ENCODE peak calls at places on chromosomes 3 and 15, in seven cellular contexts. Z is psoas muscle, K is ovary, V is body of pancreas, W is neural crest cell, D is GM23338, T is GM12865. O is an unnamed sample.

GRCh38 chr3:150365132-150365604 is 42.9 kb upstream of the TSC22D2 start:
- DNase-seq in Z (no peak), K (no peak), V (no peak), W (no peak), D (no peak), T (peak; percentile 57), O (no peak)

GRCh38 chr15:45539680-45540079 is 17.1 kb upstream of the SLC30A4 start:
- DNase-seq in Z (no peak), K (no peak), V (no peak), W (no peak), D (no peak), T (no peak), O (no peak)

GRCh38 chr3:106814231-106814630 is 563.0 kb upstream of the CCDC54 start:
- DNase-seq in Z (peak; percentile 13), K (peak; percentile 25), V (peak; percentile 4), W (no peak), D (no peak), T (no peak), O (no peak)

GRCh38 chr15:76057332-76058000 is 2.3 kb upstream of the TMEM266 start:
- DNase-seq in Z (no peak), K (no peak), V (peak; percentile 45), W (peak; percentile 60), D (peak; percentile 79), T (peak; percentile 59), O (no peak)

GRCh38 chr3:61541694-61542093 is 19.7 kb upstream of the PTPRG start:
- DNase-seq in Z (no peak), K (no peak), V (no peak), W (no peak), D (no peak), T (no peak), O (no peak)

GRCh38 chr3:143360244-143360643 is 240.7 kb downstream of the CHST2 start:
- DNase-seq in Z (no peak), K (no peak), V (no peak), W (no peak), D (no peak), T (no peak), O (no peak)

GRCh38 chr3:133269393-133269792 is 130.5 kb upstream of the BFSP2 start:
- DNase-seq in Z (no peak), K (no peak), V (no peak), W (no peak), D (no peak), T (no peak), O (no peak)

GRCh38 chr3:12175137-12175593 is 16.5 kb upstream of the TIMP4 start:
- DNase-seq in Z (no peak), K (no peak), V (no peak), W (no peak), D (no peak), T (no peak), O (no peak)

GRCh38 chr3:169118666-169119370 is 544.7 kb downstream of the MECOM start:
- DNase-seq in Z (no peak), K (no peak), V (no peak), W (no peak), D (no peak), T (no peak), O (no peak)

GRCh38 chr3:134457331-134458125 is 28.3 kb downstream of the ANAPC13 start:
- DNase-seq in Z (no peak), K (no peak), V (no peak), W (no peak), D (no peak), T (no peak), O (no peak)

GRCh38 chr3:25565807-25566206 is 98.9 kb downstream of the TOP2B start:
- DNase-seq in Z (no peak), K (no peak), V (no peak), W (no peak), D (no peak), T (no peak), O (no peak)

DNA sequence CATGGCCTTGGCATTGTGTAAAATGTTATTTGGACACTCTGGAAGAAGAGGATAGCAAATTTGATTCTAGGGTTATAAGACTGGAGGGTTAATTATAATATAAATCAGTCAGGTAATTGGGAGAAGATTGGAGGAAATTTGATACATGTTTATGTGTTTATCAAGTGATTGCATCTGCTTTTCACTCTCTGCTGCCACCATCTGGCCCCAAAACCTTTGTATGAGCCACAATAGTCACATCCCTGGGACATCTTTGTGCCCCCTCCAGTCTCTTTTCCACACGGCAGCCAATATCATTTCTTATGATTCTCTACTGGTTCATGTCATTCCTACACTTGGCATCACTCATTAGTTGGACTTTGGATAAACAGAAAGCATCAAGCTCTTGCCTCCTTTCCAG is 602.2 kb upstream of the SUCLG2 start:
- DNase-seq in Z (no peak), K (no peak), V (no peak), W (no peak), D (peak; percentile 70), T (peak; percentile 7), O (no peak)
- TF ChIP-seq CTCF in Z (no peak), K (no peak), V (no peak), W (peak; percentile 56), D (peak; percentile 61), T (peak; percentile 36), O (no peak)

GRCh38 chr3:141303481-141304223 is 64.7 kb upstream of the ZBTB38 start:
- DNase-seq in Z (no peak), K (no peak), V (peak; percentile 82), W (peak; percentile 71), D (peak; percentile 86), T (peak; percentile 89), O (no peak)
- TF ChIP-seq CTCF in Z (peak; percentile 81), K (peak; percentile 75), V (peak; percentile 70), W (peak; percentile 93), D (peak; percentile 97), T (peak; percentile 53), O (no peak)

GRCh38 chr15:32100286-32100685 is 70.0 kb downstream of the CHRNA7 start:
- DNase-seq in Z (no peak), K (no peak), V (no peak), W (no peak), D (no peak), T (peak; percentile 58), O (no peak)

GRCh38 chr15:32105258-32106248 is 75.2 kb downstream of the CHRNA7 start:
- DNase-seq in Z (no peak), K (no peak), V (peak; percentile 67), W (no peak), D (no peak), T (no peak), O (no peak)

GRCh38 chr15:32107477-32108080 is 77.3 kb downstream of the CHRNA7 start:
- DNase-seq in Z (no peak), K (no peak), V (no peak), W (no peak), D (peak; percentile 39), T (no peak), O (no peak)

GRCh38 chr15:32106401-32107381 is 76.4 kb downstream of the CHRNA7 start:
- DNase-seq in Z (no peak), K (no peak), V (no peak), W (no peak), D (no peak), T (no peak), O (no peak)

GRCh38 chr15:32104061-32104980 is 74.0 kb downstream of the CHRNA7 start:
- DNase-seq in Z (no peak), K (no peak), V (peak; percentile 19), W (no peak), D (peak; percentile 60), T (no peak), O (no peak)
- TF ChIP-seq CTCF in Z (no peak), K (no peak), V (peak; percentile 58), W (no peak), D (peak; percentile 66), T (no peak), O (no peak)

GRCh38 chr3:84967767-84968581 is 9.2 kb downstream of the CADM2 start:
- DNase-seq in Z (no peak), K (no peak), V (no peak), W (no peak), D (peak; percentile 83), T (no peak), O (no peak)

GRCh38 chr3:84962460-84962859 is 3.7 kb downstream of the CADM2 start:
- DNase-seq in Z (no peak), K (no peak), V (no peak), W (no peak), D (no peak), T (no peak), O (no peak)

GRCh38 chr3:84961492-84962255 is 2.9 kb downstream of the CADM2 start:
- DNase-seq in Z (no peak), K (no peak), V (no peak), W (no peak), D (no peak), T (no peak), O (no peak)

GRCh38 chr3:84963137-84963536 is 4.3 kb downstream of the CADM2 start:
- DNase-seq in Z (no peak), K (no peak), V (no peak), W (no peak), D (peak; percentile 49), T (no peak), O (no peak)

GRCh38 chr3:84965141-84965540 is 6.4 kb downstream of the CADM2 start:
- DNase-seq in Z (no peak), K (no peak), V (no peak), W (peak; percentile 27), D (peak; percentile 93), T (no peak), O (no peak)
- TF ChIP-seq CTCF in Z (peak; percentile 30), K (no peak), V (no peak), W (peak; percentile 55), D (no peak), T (no peak), O (no peak)

GRCh38 chr15:39714251-39714650 is 68.4 kb downstream of the FSIP1 start:
- DNase-seq in Z (no peak), K (no peak), V (no peak), W (no peak), D (no peak), T (no peak), O (no peak)

GRCh38 chr15:39719109-39719508 is 63.5 kb downstream of the FSIP1 start:
- DNase-seq in Z (no peak), K (no peak), V (no peak), W (no peak), D (no peak), T (no peak), O (no peak)

GRCh38 chr15:39713846-39714245 is 68.8 kb downstream of the FSIP1 start:
- DNase-seq in Z (no peak), K (no peak), V (no peak), W (no peak), D (no peak), T (no peak), O (no peak)

GRCh38 chr15:39720081-39720480 is 62.6 kb downstream of the FSIP1 start:
- DNase-seq in Z (no peak), K (no peak), V (no peak), W (no peak), D (no peak), T (no peak), O (no peak)

DNA sequence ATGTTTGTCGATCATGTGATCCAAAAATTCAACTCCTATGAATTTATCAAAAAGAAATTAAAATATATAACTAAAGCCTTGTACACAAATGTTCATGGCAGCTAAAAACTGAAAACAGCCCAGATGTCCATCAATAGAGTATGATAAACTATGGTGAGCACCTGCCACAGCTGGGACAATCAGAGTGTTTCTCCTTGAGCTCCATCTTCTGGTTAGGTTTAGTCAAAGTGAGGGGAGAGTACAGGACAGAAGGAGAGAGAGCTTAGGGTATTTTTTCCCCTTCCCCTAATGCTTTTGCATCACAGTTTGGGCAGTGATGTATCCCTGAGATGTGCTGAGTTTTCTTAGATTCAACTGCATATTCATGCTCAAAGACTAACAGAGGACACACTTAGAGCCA is 65.5 kb downstream of the FSIP1 start:
- DNase-seq in Z (no peak), K (no peak), V (no peak), W (no peak), D (no peak), T (no peak), O (no peak)
- TF ChIP-seq CTCF in Z (no peak), K (no peak), V (no peak), W (no peak), D (no peak), T (no peak), O (no peak)

O was measured in omental fat pad.